ENCODE peak calls at places on chromosomes 12 and 14, in nine cellular contexts. P is fibroblast of the aortic adventitia, Y is endodermal cell, F is coronary artery, K is left ventricle myocardium inferior, H is gastrocnemius medialis, C is heart left ventricle, N is fibroblast of lung, R is brain microvascular endothelial cell. T is an unnamed sample.

GRCh38 chr12:109951751-109952150 is 44.4 kb downstream of the GIT2 start:
- DNase-seq in R (peak), H (no peak), F (no peak), N (peak), P (peak), C (peak), K (peak), Y (peak), T (peak)

GRCh38 chr12:10614056-10614370 is 604 bp upstream of the MAGOHB start:
- DNase-seq in Y (no peak), R (no peak), P (no peak), N (no peak), F (no peak), H (no peak), C (no peak), K (no peak), T (no peak)

GRCh38 chr12:122080149-122081107 is 1.9 kb downstream of the MLXIP start:
- DNase-seq in Y (peak), H (peak), C (peak), K (peak), N (peak), P (peak), R (peak), F (no peak), T (peak)

GRCh38 chr12:132619301-132620112 is 931 bp downstream of the P2RX2 start:
- DNase-seq in N (no peak), F (peak), C (no peak), K (no peak), Y (peak), R (no peak), P (no peak), H (no peak), T (no peak)

GRCh38 chr12:30448038-30448437 is 247.6 kb downstream of the IPO8 start:
- DNase-seq in C (no peak), H (no peak), N (no peak), P (no peak), Y (no peak), K (no peak), R (no peak), F (no peak), T (no peak)

GRCh38 chr14:91744068-91744480 is 12.2 kb upstream of the CATSPERB start:
- DNase-seq in K (no peak), F (no peak), C (no peak), N (no peak), Y (no peak), P (no peak), H (no peak), R (no peak), T (no peak)

GRCh38 chr14:61296707-61297502 is 15.8 kb upstream of the TMEM30B start:
- DNase-seq in H (no peak), F (no peak), C (no peak), P (peak), Y (no peak), K (no peak), R (peak), N (peak), T (peak)

GRCh38 chr12:119704065-119704747 is 36.3 kb downstream of the PRKAB1 start:
- DNase-seq in P (peak), F (no peak), C (peak), N (peak), H (peak), Y (no peak), K (peak), R (peak), T (peak)

GRCh38 chr12:12331896-12332295 is 18.1 kb downstream of the MANSC1 start:
- DNase-seq in N (no peak), C (no peak), F (no peak), K (no peak), P (no peak), H (no peak), Y (no peak), R (no peak), T (no peak)

GRCh38 chr12:65960820-65961691 is 136.8 kb downstream of the HMGA2 start:
- DNase-seq in R (no peak), Y (no peak), N (peak), C (no peak), K (no peak), P (no peak), H (no peak), F (no peak), T (no peak)

GRCh38 chr14:46840971-46841729 is 189.6 kb upstream of the RPL10L start:
- DNase-seq in N (peak), Y (no peak), C (no peak), K (no peak), P (no peak), R (no peak), F (no peak), H (no peak), T (no peak)

GRCh38 chr12:93098077-93098476 is 169.0 kb upstream of the EEA1 start:
- DNase-seq in C (peak), P (peak), F (no peak), R (peak), H (no peak), N (no peak), K (peak), Y (peak), T (peak)

DNA sequence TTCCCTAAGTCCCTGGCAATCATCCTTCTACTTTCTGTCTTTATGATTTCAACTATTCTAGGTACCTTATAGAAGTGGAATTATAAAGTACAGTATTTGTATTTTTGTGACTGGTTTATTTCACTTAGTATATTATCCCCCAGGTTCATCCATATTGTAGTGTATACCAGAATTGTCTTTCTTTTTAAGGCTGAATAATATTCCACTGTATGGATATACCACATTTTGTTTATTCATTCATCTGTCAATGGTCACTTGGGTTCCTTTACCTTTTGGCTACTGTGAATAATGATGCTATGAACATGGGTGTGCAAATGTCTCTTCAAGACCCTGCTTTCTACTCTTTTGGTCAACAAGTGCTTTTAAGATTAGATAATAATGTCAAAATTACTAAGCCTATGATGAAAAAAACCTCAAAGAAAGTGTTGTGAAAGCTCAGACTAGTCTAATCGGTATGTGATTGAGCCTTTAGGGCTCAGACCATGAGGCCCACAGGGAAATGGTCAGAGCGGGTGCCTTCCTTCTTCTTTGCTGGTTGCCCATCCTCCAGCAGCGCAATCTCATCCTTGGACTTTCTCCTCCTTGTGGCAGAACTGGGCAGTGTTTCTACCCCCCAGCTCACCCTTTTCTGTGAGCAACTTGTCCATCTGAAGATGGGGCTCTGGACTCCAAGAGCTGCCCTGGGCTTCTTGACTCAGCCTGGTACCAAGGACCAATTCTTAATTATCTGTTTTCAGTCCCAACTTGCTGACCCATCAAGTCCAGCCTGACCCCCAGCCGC is 105.4 kb downstream of the TTC8 start:
- DNase-seq in H (no peak), Y (peak), K (no peak), R (no peak), F (no peak), P (no peak), C (no peak), N (no peak), T (no peak)
- TF ChIP-seq CTCF in H (no peak), Y (peak), K (no peak), R (peak), F (no peak), P (peak), C (no peak), N (no peak), T (peak)

GRCh38 chr12:6044082-6044481 is 80.4 kb downstream of the VWF start:
- DNase-seq in P (no peak), K (no peak), Y (no peak), R (no peak), F (no peak), H (no peak), C (peak), N (no peak), T (no peak)
- H3K4me3 ChIP-seq in P (no peak), K (no peak), Y (no peak), R (no peak), F (no peak), H (no peak), C (no peak), N (no peak), T (no peak)

GRCh38 chr14:28294834-28295440 is 471.6 kb upstream of the FOXG1 start:
- DNase-seq in R (peak), F (no peak), K (no peak), P (peak), H (no peak), N (peak), C (no peak), Y (peak), T (peak)
- TF ChIP-seq CTCF in R (peak), F (no peak), K (no peak), P (peak), H (no peak), N (no peak), C (no peak), Y (peak), T (peak)

GRCh38 chr14:72519543-72519942 is 374.4 kb downstream of the DPF3 start:
- DNase-seq in C (no peak), N (no peak), H (no peak), Y (no peak), K (no peak), R (no peak), P (no peak), F (no peak), T (no peak)
- H3K4me3 ChIP-seq in C (no peak), N (no peak), H (no peak), Y (no peak), K (no peak), R (no peak), P (no peak), F (no peak), T (no peak)

GRCh38 chr12:56772625-56773024 is 9.5 kb downstream of the HSD17B6 start:
- DNase-seq in K (no peak), R (no peak), N (no peak), H (no peak), Y (peak), F (no peak), P (no peak), C (no peak), T (no peak)
- TF ChIP-seq CTCF in K (no peak), R (no peak), N (no peak), H (no peak), Y (no peak), F (no peak), P (no peak), C (no peak), T (no peak)

GRCh38 chr14:73462815-73463214 is 4.5 kb upstream of the NUMB start:
- DNase-seq in H (no peak), C (no peak), P (peak), F (no peak), K (no peak), R (no peak), Y (no peak), N (no peak), T (peak)

GRCh38 chr14:73461478-73462077 is 3.2 kb upstream of the NUMB start:
- DNase-seq in F (no peak), H (no peak), Y (peak), R (no peak), P (no peak), K (no peak), C (no peak), N (no peak), T (no peak)

GRCh38 chr14:73463411-73463810 is 5.1 kb upstream of the NUMB start:
- DNase-seq in K (no peak), R (peak), C (peak), H (peak), P (peak), F (peak), Y (peak), N (peak), T (peak)

GRCh38 chr14:73460691-73461127 is 2.4 kb upstream of the NUMB start:
- DNase-seq in F (no peak), P (peak), Y (peak), C (no peak), K (no peak), N (peak), R (peak), H (no peak), T (peak)

DNA sequence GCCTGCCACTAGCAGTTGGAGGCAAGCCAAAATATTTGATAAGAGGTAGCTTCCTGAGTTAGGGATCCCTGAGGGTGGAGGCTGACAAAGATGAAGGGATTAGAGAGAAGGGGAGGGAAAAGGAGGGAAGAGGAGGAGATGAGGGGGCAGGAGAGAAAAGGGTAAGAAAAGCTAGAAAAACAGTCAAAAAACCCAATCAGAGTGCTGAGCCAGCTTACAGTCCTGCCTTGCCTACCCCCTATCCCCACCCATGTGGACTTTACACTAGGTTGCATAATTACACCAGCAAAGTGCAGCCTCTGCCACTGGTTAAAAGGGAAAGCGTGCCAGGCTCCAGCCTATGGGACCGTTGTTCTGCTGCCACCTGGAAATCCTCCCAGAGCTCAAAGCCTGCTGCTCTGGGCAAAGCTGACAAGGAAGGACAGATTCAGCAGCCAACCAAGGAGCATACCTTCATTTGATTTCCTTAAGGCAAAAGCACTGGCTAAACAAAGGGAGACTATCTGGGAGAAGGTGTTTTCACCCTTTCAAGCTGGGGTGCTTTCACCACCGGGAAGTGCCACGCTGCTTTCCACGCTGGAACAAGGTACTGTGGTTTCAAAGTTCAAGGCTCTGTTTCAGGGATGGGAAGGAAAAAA is 3.9 kb upstream of the NUMB start:
- DNase-seq in R (no peak), K (peak), Y (peak), P (peak), F (no peak), N (peak), H (no peak), C (peak), T (peak)
- H3K4me3 ChIP-seq in R (peak), K (peak), Y (peak), P (peak), F (peak), N (peak), H (no peak), C (no peak), T (peak)

T was measured in fibroblast of pulmonary artery.